ENCODE peak calls at places on chromosome 15, in five cellular contexts. R is HepG2, I is AG10803, U is fibroblast of pulmonary artery, T is B cell. M is an unnamed sample.

GRCh38 chr15:83720466-83720865 is 66.5 kb downstream of the ADAMTSL3 start:
- DNase-seq in T (no peak), U (no peak), I (no peak), R (no peak), M (no peak)

GRCh38 chr15:68258684-68259083 is 18.9 kb upstream of the FEM1B start:
- DNase-seq in I (peak), T (no peak), U (peak), R (no peak), M (no peak)

GRCh38 chr15:29736745-29737023 is 85.6 kb downstream of the TJP1 start:
- DNase-seq in T (no peak), I (peak), U (peak), R (peak), M (no peak)

GRCh38 chr15:50117628-50118027 is 1.4 kb downstream of the ATP8B4 start:
- DNase-seq in R (no peak), I (no peak), T (no peak), U (no peak), M (no peak)

GRCh38 chr15:70171224-70171886 is 73.6 kb upstream of the TLE3 start:
- DNase-seq in R (no peak), I (no peak), T (no peak), U (no peak), M (no peak)

GRCh38 chr15:98779463-98780071 is 131.2 kb downstream of the IGF1R start:
- DNase-seq in T (peak), I (peak), U (peak), R (peak), M (peak)

GRCh38 chr15:37701230-37701629 is 233.2 kb upstream of the TMCO5A start:
- DNase-seq in T (no peak), R (no peak), I (no peak), U (no peak), M (no peak)

GRCh38 chr15:56244811-56245576 is 1.3 kb upstream of the RFX7 start:
- DNase-seq in I (no peak), R (peak), T (peak), U (no peak), M (peak)

GRCh38 chr15:90036806-90037509 is 35.8 kb downstream of the ZNF710 start:
- DNase-seq in T (no peak), R (no peak), U (no peak), I (no peak), M (no peak)

GRCh38 chr15:83569341-83569740 is 84.6 kb upstream of the ADAMTSL3 start:
- DNase-seq in T (no peak), U (no peak), R (no peak), I (no peak), M (no peak)

GRCh38 chr15:85154061-85154460 is 172.4 kb downstream of the PDE8A start:
- DNase-seq in R (no peak), I (no peak), U (no peak), T (no peak), M (no peak)

GRCh38 chr15:63430766-63431451 is 49.3 kb upstream of the CA12 start:
- DNase-seq in T (no peak), U (no peak), R (no peak), I (no peak), M (no peak)

GRCh38 chr15:73284073-73284472 is 84.7 kb downstream of the HCN4 start:
- DNase-seq in U (peak), I (peak), R (no peak), T (no peak), M (no peak)

GRCh38 chr15:92803852-92804609 is 96.1 kb upstream of the CHD2 start:
- DNase-seq in T (no peak), R (peak), I (peak), U (peak), M (peak)

GRCh38 chr15:38252481-38253311 is at the start of gene SPRED1:
- DNase-seq in T (no peak), U (peak), I (peak), R (peak), M (peak)

GRCh38 chr15:90780916-90781315 is 63.8 kb downstream of the BLM start:
- DNase-seq in T (no peak), U (no peak), I (no peak), R (no peak), M (peak)

GRCh38 chr15:39976291-39977274 is 42.7 kb downstream of the EIF2AK4 start:
- DNase-seq in T (no peak), I (peak), U (peak), R (peak), M (peak)

GRCh38 chr15:89492111-89492641 is 4.2 kb downstream of the RHCG start:
- DNase-seq in T (no peak), R (no peak), I (no peak), U (no peak), M (no peak)

GRCh38 chr15:31270767-31271166 is 55.9 kb upstream of the KLF13 start:
- DNase-seq in T (no peak), R (no peak), I (no peak), U (no peak), M (no peak)

GRCh38 chr15:36903922-36904479 is 196.3 kb downstream of the MEIS2 start:
- DNase-seq in R (no peak), I (no peak), T (no peak), U (no peak), M (no peak)

GRCh38 chr15:101689901-101690300 is 34.4 kb downstream of the TARS3 start:
- DNase-seq in T (no peak), I (no peak), R (no peak), U (peak), M (no peak)

GRCh38 chr15:99029358-99029871 is 21.8 kb upstream of the PGPEP1L start:
- DNase-seq in I (no peak), T (no peak), U (no peak), R (no peak), M (no peak)

GRCh38 chr15:55279746-55280351 is 9.8 kb downstream of the RAB27A start:
- DNase-seq in I (peak), R (peak), T (no peak), U (peak), M (peak)

GRCh38 chr15:101549647-101550046 is 60.1 kb upstream of the PCSK6 start:
- DNase-seq in T (no peak), R (no peak), I (no peak), U (no peak), M (no peak)

GRCh38 chr15:23648920-23649515 is 1.4 kb upstream of the MAGEL2 start:
- DNase-seq in T (no peak), U (peak), I (peak), R (peak), M (no peak)

GRCh38 chr15:62894322-62895085 is 148.0 kb upstream of the TPM1 start:
- DNase-seq in I (no peak), R (no peak), U (no peak), T (no peak), M (no peak)

GRCh38 chr15:62999923-63000484 is 42.5 kb upstream of the TPM1 start:
- DNase-seq in U (no peak), R (no peak), T (no peak), I (no peak), M (no peak)

GRCh38 chr15:65399001-65399706 is 21.4 kb upstream of the IGDCC3 start:
- DNase-seq in U (no peak), R (no peak), I (no peak), T (no peak), M (no peak)

GRCh38 chr15:55588818-55589122 is 625 bp upstream of the PYGO1 start:
- DNase-seq in U (no peak), I (no peak), R (no peak), T (no peak), M (no peak)

GRCh38 chr15:88118741-88119140 is 137.8 kb downstream of the NTRK3 start:
- DNase-seq in R (no peak), I (no peak), U (no peak), T (no peak), M (no peak)

GRCh38 chr15:85616549-85616948 is 178.2 kb downstream of the KLHL25 start:
- DNase-seq in R (no peak), I (peak), U (peak), T (no peak), M (no peak)

GRCh38 chr15:25508369-25509002 is 69.7 kb upstream of the UBE3A start:
- DNase-seq in I (peak), U (peak), T (no peak), R (peak), M (peak)

DNA sequence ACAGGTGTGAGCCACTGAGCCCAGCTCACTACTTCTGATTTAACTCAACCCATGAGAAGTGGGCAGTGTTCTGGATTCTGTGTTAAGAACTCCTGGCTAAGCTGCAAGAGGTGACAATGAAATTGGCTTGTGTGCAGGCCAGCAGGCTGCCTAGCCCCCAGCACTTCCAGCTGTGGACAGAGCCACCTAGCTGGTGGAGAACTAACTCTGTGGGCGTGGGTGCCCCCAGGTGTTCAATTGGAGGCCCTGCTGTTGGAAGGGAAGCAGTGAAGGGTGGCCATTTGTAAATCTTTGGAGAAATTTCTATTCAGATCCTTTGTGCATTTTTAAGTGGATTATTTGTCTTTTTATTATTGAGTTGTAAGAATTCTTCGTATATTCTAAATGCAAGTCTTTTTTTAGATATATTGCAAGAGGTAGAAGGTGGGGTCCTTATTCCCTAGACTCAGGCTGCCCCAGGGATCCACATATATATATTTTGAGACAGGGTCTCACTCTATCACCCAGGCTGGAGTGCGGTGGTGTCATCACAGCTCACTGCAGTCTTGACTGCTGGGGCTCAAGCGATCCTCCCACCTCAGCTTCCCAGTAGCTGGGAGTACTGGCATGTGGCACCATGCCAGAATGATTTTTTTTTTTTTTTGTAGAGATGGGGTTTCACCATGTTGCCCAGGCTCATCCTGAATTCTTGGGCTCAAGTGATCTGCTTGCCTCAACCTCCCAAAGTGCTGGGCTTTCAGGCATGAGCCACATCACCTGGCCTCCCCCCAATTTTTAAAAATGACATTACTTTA is 7.2 kb upstream of the SCAMP5 start:
- DNase-seq in T (no peak), R (peak), U (peak), I (no peak), M (peak)
- TF ChIP-seq CTCF in T (peak), R (peak), U (peak), I (peak), M (peak)

GRCh38 chr15:43199945-43200488 is 14.8 kb downstream of the CCNDBP1 start:
- DNase-seq in I (no peak), R (no peak), T (no peak), U (no peak), M (no peak)

GRCh38 chr15:43206054-43206453 is 14.8 kb downstream of the EPB42 start:
- DNase-seq in U (no peak), T (no peak), R (no peak), I (no peak), M (no peak)

GRCh38 chr15:43208052-43209002 is 12.5 kb downstream of the EPB42 start:
- DNase-seq in I (no peak), U (no peak), T (no peak), R (no peak), M (no peak)

GRCh38 chr15:43207024-43207423 is 13.8 kb downstream of the EPB42 start:
- DNase-seq in R (no peak), T (no peak), U (no peak), I (no peak), M (no peak)

DNA sequence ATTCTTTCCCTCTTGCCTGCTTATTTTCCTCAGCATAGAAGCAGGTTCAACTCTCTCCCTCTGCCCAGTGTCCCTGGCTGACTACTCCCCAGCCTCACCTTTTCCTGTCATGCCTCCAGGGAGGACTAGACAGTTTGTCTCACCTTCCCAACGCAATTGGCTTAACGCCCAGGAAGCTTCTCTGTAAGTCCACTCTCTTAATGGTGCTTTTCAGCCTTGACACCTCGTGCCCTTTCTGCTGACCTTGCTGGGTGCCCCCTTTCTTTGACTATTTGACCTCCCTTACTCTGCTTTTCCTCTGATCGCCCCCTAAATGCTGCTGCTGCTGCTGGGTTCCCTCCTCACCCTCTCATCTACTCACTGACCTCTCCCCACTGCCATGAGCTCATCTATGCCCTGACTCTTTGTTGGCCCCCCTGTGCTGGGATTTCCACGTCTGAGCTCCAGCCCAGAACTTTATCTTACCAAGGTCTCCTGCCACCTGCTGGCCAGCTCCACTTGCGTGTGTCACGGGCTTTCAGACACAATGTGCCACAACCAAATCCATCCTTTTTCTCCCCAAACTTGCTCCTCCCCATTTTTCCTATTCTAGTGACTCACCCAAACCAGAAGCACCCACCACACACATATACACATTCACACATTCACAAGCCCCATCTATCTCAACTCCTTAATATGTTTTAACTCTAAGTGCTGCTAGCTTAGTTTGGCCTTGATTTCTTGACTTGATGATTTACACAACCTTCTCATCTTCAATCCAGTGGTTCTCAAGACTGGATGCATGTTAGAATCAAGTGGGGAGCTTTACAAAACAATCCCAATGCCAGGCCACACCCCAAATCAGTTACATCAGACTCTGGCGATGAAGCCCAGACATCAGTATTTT is 16.6 kb downstream of the EPB42 start:
- DNase-seq in T (peak), R (peak), I (peak), U (peak), M (peak)
- TF ChIP-seq CTCF in T (peak), R (peak), I (peak), U (peak), M (peak)

GRCh38 chr15:48965972-48966371 is 2.3 kb upstream of the SHC4 start:
- DNase-seq in T (no peak), R (no peak), I (peak), U (peak), M (peak)
- TF ChIP-seq CTCF in T (no peak), R (peak), I (peak), U (peak), M (peak)

DNA sequence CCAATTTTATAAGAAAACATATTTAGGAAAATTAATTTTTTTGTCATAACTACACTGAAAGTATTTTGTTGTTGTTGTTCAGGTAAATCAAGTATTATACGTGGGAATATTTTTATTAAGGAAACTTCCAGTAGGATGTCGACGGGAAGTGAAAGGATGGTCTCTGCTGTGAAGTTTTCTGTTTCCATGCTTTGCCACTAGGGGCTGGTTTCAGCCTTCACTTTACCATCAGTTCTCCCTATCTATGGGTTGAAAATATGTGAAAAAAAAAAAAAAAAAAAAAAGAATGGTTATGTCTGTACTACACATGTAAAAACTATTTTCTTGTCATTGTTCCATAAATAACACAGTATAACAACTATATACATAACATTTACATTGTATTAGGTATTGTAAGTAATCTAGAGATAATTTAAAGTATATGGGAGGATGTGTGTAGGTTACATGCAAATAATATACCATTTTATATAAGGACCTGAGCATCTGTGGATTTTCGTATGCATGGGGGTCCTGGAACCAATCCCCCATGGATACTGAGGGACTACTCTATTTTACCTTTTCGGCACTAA is 136.7 kb downstream of the SMAD6 start:
- DNase-seq in R (peak), I (peak), U (peak), T (no peak), M (no peak)
- TF ChIP-seq CTCF in R (peak), I (peak), U (peak), T (peak), M (no peak)

GRCh38 chr15:46309914-46310313 is 675.1 kb downstream of the SQOR start:
- DNase-seq in U (no peak), I (no peak), R (no peak), T (no peak), M (no peak)

GRCh38 chr15:46304320-46304719 is 669.5 kb downstream of the SQOR start:
- DNase-seq in T (no peak), R (peak), U (peak), I (no peak), M (no peak)
- TF ChIP-seq CTCF in T (peak), R (peak), U (peak), I (peak), M (no peak)

DNA sequence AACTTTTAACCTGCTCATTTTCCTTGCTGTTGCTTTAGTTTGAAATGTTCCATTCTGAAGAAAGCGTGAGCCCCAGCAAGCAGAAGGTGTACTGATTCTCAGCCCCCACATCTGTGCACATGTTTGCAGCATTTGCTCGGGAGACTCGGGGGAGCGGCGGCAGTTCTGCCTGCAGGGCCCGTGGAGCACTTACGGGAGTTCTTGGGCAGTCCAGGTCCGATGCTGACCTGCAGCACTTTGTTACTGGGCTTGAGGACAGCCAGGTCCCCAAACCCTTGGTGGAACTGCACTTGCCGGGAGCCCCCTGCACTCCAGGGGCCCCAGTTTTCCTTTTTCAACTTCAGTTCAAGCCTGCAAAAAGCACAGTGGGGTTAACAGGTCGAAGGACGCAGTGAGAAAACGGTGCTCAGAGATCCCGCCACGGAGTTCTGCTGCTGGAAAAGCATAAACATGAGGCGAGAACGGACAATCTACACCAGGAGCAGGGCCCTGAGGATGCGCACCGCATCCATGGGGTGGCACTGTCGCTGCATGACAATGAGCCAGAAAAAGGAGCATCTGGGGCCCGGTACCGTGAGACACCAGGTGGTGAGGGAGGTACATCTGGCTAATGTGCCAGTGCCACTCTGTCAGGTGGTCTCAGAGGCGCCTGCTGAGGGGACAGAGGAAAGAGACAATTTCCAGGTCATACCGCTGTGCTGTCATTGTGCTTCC is 45.6 kb upstream of the LDHAL6B start:
- DNase-seq in T (no peak), I (no peak), U (peak), R (peak), M (no peak)
- TF ChIP-seq CTCF in T (peak), I (peak), U (peak), R (peak), M (no peak)

GRCh38 chr15:78914027-78914764 is 30.6 kb downstream of the CTSH start:
- DNase-seq in T (no peak), R (peak), U (no peak), I (peak), M (no peak)
- TF ChIP-seq CTCF in T (no peak), R (peak), U (peak), I (peak), M (no peak)